ENCODE peak calls at places on chromosomes 1 and 21, in four cellular contexts. V is tibial artery, Z is PC-3, P is endodermal cell. Y is an unnamed sample.
A peak's percentile ranks its signal among the peaks of the same experiment; 100 is the strongest.

GRCh38 chr1:176559474-176560390 is 96.8 kb downstream of the PAPPA2 start:
- DNase-seq in P (peak; percentile 86), V (peak; percentile 73), Z (peak; percentile 64), Y (peak; percentile 41)

GRCh38 chr1:1462318-1462966 is 9.1 kb upstream of the ATAD3B start:
- DNase-seq in Z (no peak), V (no peak), P (peak; percentile 54), Y (no peak)

GRCh38 chr1:205276334-205277065 is 45.0 kb downstream of the NUAK2 start:
- DNase-seq in Z (no peak), V (no peak), P (no peak), Y (no peak)

GRCh38 chr1:115680730-115681111 is 39.0 kb downstream of the VANGL1 start:
- DNase-seq in Z (no peak), V (no peak), P (no peak), Y (peak; percentile 25)

GRCh38 chr21:36134820-36135390 is at the start of gene CBR3:
- DNase-seq in V (peak; percentile 88), Z (peak; percentile 79), P (peak; percentile 55), Y (peak; percentile 45)

GRCh38 chr21:38299651-38300050 is 42.9 kb downstream of the KCNJ15 start:
- DNase-seq in V (no peak), Z (no peak), P (no peak), Y (no peak)

GRCh38 chr1:198113302-198113701 is 43.5 kb upstream of the NEK7 start:
- DNase-seq in V (no peak), P (no peak), Z (no peak), Y (no peak)

GRCh38 chr1:28601696-28602095 is 9.6 kb downstream of the RAB42 start:
- DNase-seq in P (no peak), Z (peak; percentile 93), V (no peak), Y (peak; percentile 26)

GRCh38 chr1:37691497-37692077 is 729 bp upstream of the CDCA8 start:
- DNase-seq in Z (peak; percentile 60), P (peak; percentile 77), V (peak; percentile 74), Y (no peak)

GRCh38 chr1:219000606-219001005 is 173.1 kb upstream of the LYPLAL1 start:
- DNase-seq in V (no peak), Z (peak; percentile 60), P (no peak), Y (no peak)

GRCh38 chr1:240282061-240282830 is 190.6 kb downstream of the FMN2 start:
- DNase-seq in Z (peak; percentile 44), P (no peak), V (no peak), Y (no peak)

GRCh38 chr1:208528577-208529240 is 284.5 kb upstream of the PLXNA2 start:
- DNase-seq in P (peak; percentile 58), V (no peak), Z (no peak), Y (no peak)

GRCh38 chr1:25022361-25023189 is 92.5 kb upstream of the RUNX3 start:
- DNase-seq in P (peak; percentile 93), V (peak; percentile 76), Z (peak; percentile 64), Y (peak; percentile 53)

GRCh38 chr1:187903223-187903622 is 1074.5 kb downstream of the PLA2G4A start:
- DNase-seq in P (no peak), Z (no peak), V (no peak), Y (no peak)

GRCh38 chr1:1213153-1213918 is 617 bp downstream of the TNFRSF4 start:
- DNase-seq in V (no peak), Z (no peak), P (no peak), Y (no peak)

GRCh38 chr1:12600880-12601633 is 17.0 kb downstream of the DHRS3 start:
- DNase-seq in V (peak; percentile 79), P (peak; percentile 91), Z (peak; percentile 51), Y (no peak)

DNA sequence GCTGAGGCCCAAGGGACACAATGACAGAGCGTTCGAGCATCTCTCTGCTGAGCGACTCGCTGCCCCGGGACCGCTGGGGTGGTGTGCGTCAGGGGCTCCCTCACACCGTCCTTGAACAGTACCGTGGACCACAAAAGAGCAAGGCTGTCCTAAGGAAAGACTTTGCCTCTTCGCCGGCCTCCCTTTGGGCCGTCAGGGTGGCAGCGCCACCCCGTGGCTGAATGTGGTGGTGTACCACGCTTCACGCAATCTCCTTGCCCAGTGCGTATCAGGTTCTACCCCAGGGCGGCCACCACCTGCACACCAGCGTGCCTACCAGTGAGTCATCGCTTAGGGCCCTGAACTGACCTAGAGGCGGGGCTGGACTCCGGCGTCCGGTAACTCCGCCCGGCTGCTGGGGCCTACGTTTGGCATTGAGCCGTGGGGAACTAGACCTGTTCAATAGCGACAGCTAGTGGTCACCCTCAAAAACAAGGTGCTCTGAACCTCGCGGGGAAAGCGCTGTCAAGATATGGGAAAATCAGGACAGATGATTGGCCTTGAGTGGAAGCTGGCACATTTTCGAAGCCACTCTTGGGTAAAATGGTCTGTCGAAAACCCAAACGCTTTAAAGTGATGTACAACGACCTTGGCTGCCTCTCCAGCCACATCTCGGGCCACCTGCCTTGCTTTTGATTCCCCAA is 8.1 kb upstream of the TRAF3IP3 start:
- DNase-seq in V (peak; percentile 92), P (peak; percentile 99), Z (peak; percentile 99), Y (peak; percentile 96)
- H3K27ac ChIP-seq in V (no peak overlapping the region), P (no peak overlapping the region), Z (peak overlapping the region; percentile 6), Y (peak overlapping the region; percentile 65)

DNA sequence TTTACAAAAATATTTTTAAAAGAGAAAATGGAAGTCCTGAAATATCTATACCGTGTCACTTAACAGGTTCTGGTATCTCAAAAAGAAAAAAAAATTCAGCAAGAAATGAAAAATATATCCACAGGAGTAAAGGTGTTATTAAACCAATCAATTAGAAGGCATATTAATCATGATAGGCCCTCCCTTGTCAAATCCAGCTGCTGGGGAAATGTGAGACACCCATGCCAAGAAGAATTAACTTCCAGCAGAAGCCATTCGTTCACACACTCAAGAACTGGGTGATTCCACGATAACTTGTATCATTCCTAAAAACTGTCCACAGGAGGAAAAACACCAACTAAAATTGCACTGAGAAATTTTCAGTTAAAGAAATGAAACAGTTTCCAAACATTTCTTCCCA is 57.6 kb downstream of the APP start:
- DNase-seq in P (no peak), Z (no peak), V (no peak), Y (no peak)
- H3K27ac ChIP-seq in P (no peak overlapping the region), Z (no peak overlapping the region), V (no peak overlapping the region), Y (no peak overlapping the region)

GRCh38 chr1:34743775-34744174 is 11.1 kb upstream of the GJB5 start:
- DNase-seq in P (peak; percentile 36), V (peak; percentile 17), Z (no peak), Y (no peak)

GRCh38 chr1:34744851-34745250 is 10.0 kb upstream of the GJB5 start:
- DNase-seq in P (peak; percentile 20), V (peak; percentile 7), Z (no peak), Y (no peak)

GRCh38 chr1:34745666-34746065 is 9.2 kb upstream of the GJB5 start:
- DNase-seq in Z (no peak), V (peak; percentile 35), P (peak; percentile 35), Y (no peak)

GRCh38 chr1:34740161-34740875 is 14.5 kb upstream of the GJB5 start:
- DNase-seq in P (peak; percentile 87), V (no peak), Z (no peak), Y (no peak)

GRCh38 chr1:34742667-34743270 is 12.1 kb upstream of the GJB5 start:
- DNase-seq in Z (peak; percentile 85), V (peak; percentile 75), P (peak; percentile 98), Y (peak; percentile 19)
- H3K27ac ChIP-seq in Z (no peak overlapping the region), V (no peak overlapping the region), P (no peak overlapping the region), Y (no peak overlapping the region)

DNA sequence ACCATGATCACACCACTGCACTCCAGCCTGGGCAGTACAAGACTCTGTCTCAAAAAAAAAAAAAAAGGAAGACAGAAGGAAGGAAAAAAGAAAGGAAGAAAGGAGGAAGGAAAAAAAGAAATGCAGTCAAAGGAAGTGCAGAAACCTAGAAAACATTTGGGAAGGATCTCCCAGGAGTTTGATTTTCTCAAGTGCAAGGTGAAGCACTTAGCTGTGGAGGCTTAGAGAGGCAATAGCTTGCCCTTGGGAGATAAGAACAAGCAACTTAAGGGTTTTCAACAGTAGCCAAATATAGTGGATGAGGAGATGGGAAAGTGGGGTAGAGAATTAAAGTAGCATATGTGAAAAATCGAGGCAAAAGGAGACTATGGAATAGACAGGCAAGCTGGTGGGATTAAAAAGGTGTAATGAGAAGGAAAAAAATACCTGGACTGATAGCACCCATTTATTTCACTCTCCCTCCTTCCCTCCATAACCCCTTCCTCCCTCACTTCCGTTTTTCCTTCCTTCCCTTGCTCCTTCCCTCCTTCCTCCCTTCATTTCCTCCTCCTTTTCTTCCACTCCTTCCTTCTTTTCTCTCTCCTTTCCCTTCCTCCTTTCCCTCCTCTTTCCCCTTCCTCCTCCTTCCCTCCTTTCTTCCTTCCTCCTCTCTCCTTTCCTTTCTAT is 6.8 kb upstream of the FAM89A start:
- DNase-seq in P (no peak), V (no peak), Z (no peak), Y (no peak)
- H3K27ac ChIP-seq in P (no peak overlapping the region), V (no peak overlapping the region), Z (no peak overlapping the region), Y (no peak overlapping the region)

GRCh38 chr1:209815495-209815894 is 9.6 kb upstream of the IRF6 start:
- DNase-seq in P (no peak), V (no peak), Z (no peak), Y (no peak)
- H3K27ac ChIP-seq in P (no peak overlapping the region), V (no peak overlapping the region), Z (no peak overlapping the region), Y (no peak overlapping the region)

DNA sequence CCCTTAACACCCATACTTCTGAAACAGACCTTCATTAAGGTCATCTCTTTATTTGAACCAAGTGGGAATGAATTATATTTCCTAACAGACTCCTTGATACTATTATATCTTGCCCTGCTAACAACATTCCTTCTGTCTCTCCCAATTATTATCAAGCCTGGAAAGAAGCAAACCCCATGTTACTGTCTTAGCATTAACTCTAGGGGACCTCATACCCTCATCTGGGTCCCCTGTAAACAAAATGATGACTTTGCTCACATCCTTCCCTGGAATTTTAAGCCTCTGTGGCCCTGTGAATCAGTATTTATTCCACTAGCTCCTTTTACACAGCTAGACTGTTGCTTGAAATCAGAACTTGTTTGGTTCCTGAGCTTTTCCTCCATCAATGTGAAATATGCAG is 38.3 kb upstream of the BCL10 start:
- DNase-seq in V (no peak), Z (no peak), P (no peak), Y (no peak)
- H3K27ac ChIP-seq in V (peak overlapping the region; percentile 74), Z (peak overlapping the region; percentile 56), P (no peak overlapping the region), Y (peak overlapping the region; percentile 83)

DNA sequence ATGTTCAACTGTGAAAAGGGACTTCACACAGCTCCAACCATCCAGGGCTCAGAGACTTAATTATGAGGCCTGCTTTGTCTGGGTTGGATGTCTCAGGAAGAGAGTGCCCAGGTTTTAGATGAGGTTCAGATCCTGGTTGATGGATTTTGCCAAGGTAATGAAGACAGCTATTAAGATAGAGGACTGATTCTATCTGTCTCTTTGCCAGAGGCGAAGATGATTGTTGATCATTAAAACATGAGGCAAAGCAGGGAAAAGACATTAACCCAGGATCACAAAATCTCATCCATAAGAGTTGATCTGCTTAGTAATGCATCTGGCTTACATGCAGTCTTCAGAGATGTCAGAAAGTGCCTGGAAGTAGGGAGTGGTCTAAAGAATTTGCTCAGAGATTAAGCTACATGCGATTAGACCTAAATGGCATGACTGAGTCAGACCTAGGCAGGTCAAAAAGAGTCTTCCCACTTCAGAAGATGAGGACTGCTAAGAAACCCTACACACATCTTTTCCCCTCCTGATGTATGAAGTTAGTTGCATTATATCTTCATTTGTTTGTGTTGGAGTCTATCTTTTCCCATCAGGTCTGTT is 229.7 kb upstream of the PLD5 start:
- DNase-seq in Z (no peak), V (no peak), P (no peak), Y (no peak)
- H3K27ac ChIP-seq in Z (no peak overlapping the region), V (no peak overlapping the region), P (no peak overlapping the region), Y (no peak overlapping the region)

GRCh38 chr1:234515411-234515810 is 36.4 kb upstream of the TARBP1 start:
- DNase-seq in Z (peak; percentile 54), V (no peak), P (peak; percentile 72), Y (no peak)
- H3K27ac ChIP-seq in Z (peak overlapping the region; percentile 83), V (peak overlapping the region; percentile 41), P (peak overlapping the region; percentile 48), Y (peak overlapping the region; percentile 25)

Y was measured in gastrocnemius medialis.